ENCODE peak calls at places on chromosomes 7 and 10, in six cellular contexts. M is K562, S is GM12878, R is A549, L is endothelial cell of umbilical vein, W is HepG2. I is an unnamed sample.

GRCh38 chr7:36863901-36864701 is 139.8 kb upstream of the AOAH start:
- DNase-seq in M (no peak), S (no peak), R (no peak), L (peak), W (peak), I (no peak)

GRCh38 chr7:72217151-72217550 is 195.0 kb downstream of the CALN1 start:
- DNase-seq in M (no peak), S (no peak), R (no peak), L (no peak), W (no peak), I (no peak)

GRCh38 chr10:128178319-128178937 is 52.2 kb upstream of the MKI67 start:
- DNase-seq in M (peak), S (no peak), R (peak), L (peak), W (peak), I (peak)

GRCh38 chr7:36999851-37000480 is 275.7 kb upstream of the AOAH start:
- DNase-seq in M (no peak), S (no peak), R (no peak), L (no peak), W (no peak), I (no peak)

GRCh38 chr7:46450425-46450824 is 529.4 kb upstream of the IGFBP3 start:
- DNase-seq in M (no peak), S (no peak), R (no peak), L (no peak), W (no peak), I (no peak)

GRCh38 chr7:123782071-123782798 is 33.4 kb upstream of the WASL start:
- DNase-seq in M (no peak), S (no peak), R (no peak), L (peak), W (no peak), I (no peak)

GRCh38 chr10:96457341-96457740 is 56.4 kb downstream of the TLL2 start:
- DNase-seq in M (no peak), S (no peak), R (no peak), L (no peak), W (no peak), I (no peak)

GRCh38 chr7:130996841-130997231 is 262.8 kb upstream of the KLF14 start:
- DNase-seq in M (no peak), S (no peak), R (no peak), L (peak), W (peak), I (no peak)

DNA sequence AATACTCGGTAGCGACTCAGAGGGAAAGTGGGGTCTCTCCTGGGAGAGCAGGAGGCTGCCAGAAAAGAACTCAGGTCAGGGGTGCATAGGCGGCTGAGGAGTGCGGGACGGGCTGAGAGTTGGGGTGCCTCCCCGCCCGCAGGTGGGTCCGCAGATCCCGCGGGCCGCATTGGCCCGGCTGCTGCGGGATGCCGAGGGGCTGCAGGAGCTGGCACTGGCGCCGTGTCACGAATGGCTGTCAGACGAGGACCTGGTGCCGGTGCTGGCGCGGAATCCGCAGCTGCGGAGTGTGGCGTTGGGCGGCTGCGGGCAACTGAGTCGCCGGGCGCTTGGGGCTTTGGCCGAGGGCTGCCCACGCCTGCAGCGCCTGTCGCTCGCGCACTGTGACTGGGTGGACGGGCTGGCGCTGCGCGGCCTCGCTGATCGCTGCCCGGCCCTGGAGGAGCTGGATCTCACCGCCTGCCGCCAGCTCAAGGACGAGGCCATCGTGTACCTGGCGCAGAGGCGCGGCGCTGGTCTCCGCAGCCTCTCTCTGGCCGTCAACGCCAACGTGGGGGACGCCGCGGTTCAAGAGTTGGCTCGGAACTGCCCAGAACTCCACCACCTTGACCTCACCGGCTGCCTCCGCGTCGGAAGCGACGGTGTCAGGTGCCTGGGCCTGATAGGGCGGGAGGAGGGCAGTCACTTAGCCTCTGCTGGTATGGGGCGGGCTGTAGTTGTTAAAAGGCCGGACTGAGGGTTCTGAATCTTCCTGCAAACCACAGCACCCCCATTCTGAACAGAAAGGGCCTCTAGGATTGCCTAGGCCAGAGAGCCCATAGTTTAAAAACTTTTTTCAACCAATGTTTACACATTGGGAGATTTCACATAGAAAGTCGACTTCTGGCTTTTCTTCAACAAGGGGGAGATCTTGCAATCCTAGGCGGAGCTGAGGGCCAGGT is 1.3 kb downstream of the FBXL15 start:
- DNase-seq in M (peak), S (no peak), R (no peak), L (peak), W (peak), I (peak)
- TF ChIP-seq POLR2A in M (peak), S (no peak), R (no peak), L (no peak), W (no peak), I (no peak)

GRCh38 chr10:105351187-105351586 is 710.1 kb downstream of the SORCS3 start:
- DNase-seq in M (no peak), S (no peak), R (no peak), L (no peak), W (no peak), I (no peak)

GRCh38 chr10:105352281-105352680 is 711.2 kb downstream of the SORCS3 start:
- DNase-seq in M (no peak), S (no peak), R (no peak), L (no peak), W (no peak), I (no peak)

GRCh38 chr10:105352827-105353226 is 711.7 kb downstream of the SORCS3 start:
- DNase-seq in M (no peak), S (no peak), R (no peak), L (no peak), W (no peak), I (no peak)

DNA sequence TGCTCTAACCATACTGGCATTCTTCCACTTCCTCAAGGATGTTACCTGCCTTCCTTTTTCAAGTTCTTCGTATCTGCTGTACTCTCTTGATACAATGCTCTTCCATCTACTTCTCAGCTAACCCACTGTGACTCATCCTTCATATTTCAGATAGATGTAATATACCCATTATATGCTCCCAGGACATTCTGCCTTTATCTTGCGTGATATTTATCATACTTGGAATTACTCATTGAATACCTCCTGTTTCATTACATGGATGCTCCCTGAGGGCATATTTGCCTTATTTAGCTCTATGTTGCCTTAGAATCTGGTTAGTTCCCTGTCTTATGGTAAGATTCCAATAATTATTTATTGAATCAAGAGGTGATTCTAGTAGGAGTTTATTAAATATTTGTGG is 706.4 kb downstream of the SORCS3 start:
- DNase-seq in M (no peak), S (no peak), R (no peak), L (no peak), W (no peak), I (no peak)
- TF ChIP-seq MYC in M (no peak), S (no peak), R (no peak), L (no peak), W (no peak), I (no peak)

GRCh38 chr10:62266147-62266546 is 2.5 kb downstream of the RTKN2 start:
- DNase-seq in M (no peak), S (no peak), R (no peak), L (no peak), W (no peak), I (no peak)
- TF ChIP-seq POLR2A in M (no peak), S (no peak), R (no peak), L (no peak), W (no peak), I (no peak)

GRCh38 chr7:100799037-100799896 is 28.1 kb downstream of the EPHB4 start:
- DNase-seq in M (peak), S (peak), R (peak), L (peak), W (peak), I (peak)
- TF ChIP-seq MYC in M (no peak), S (no peak), R (no peak), L (no peak), W (no peak), I (no peak)

I was measured in NB4.